ENCODE peak calls at places on chromosomes 2 and 18, in ten cellular contexts. G, V, E, F, W, Q, U, Y, T and N are unnamed samples.

GRCh38 chr2:143261986-143262784 is 133.0 kb downstream of the ARHGAP15 start:
- DNase-seq in G (no peak), V (peak; percentile 4), E (no peak), F (no peak), W (no peak), Q (no peak), U (peak; percentile 48), Y (no peak), T (no peak), N (peak; percentile 8)

GRCh38 chr18:3256693-3257626 is 5.0 kb upstream of the MYL12B start:
- DNase-seq in G (no peak), V (peak; percentile 79), E (no peak), F (peak; percentile 56), W (peak; percentile 53), Q (no peak), U (peak; percentile 35), Y (no peak), T (no peak), N (peak; percentile 63)

GRCh38 chr2:16271231-16271896 is 331.0 kb downstream of the MYCN start:
- DNase-seq in G (no peak), V (no peak), E (no peak), F (no peak), W (no peak), Q (no peak), U (no peak), Y (no peak), T (no peak), N (no peak)

GRCh38 chr2:46481541-46482193 is 2.3 kb downstream of the TMEM247 start:
- DNase-seq in G (no peak), V (peak; percentile 90), E (no peak), F (peak; percentile 55), W (peak; percentile 59), Q (no peak), U (no peak), Y (peak; percentile 35), T (no peak), N (peak; percentile 85)

GRCh38 chr2:158969717-158970521 is 1.5 kb downstream of the TANC1 start:
- DNase-seq in G (no peak), V (peak; percentile 45), E (no peak), F (peak; percentile 65), W (no peak), Q (no peak), U (no peak), Y (no peak), T (peak; percentile 79), N (no peak)

GRCh38 chr2:241201445-241202267 is 13.2 kb downstream of the ANO7 start:
- DNase-seq in G (no peak), V (no peak), E (no peak), F (no peak), W (no peak), Q (no peak), U (no peak), Y (no peak), T (no peak), N (no peak)

GRCh38 chr2:28633739-28634138 is 117.9 kb upstream of the PPP1CB start:
- DNase-seq in G (no peak), V (peak; percentile 88), E (no peak), F (peak; percentile 64), W (peak; percentile 93), Q (no peak), U (no peak), Y (no peak), T (no peak), N (peak; percentile 87)

GRCh38 chr2:197378494-197378972 is 56.3 kb downstream of the SF3B1 start:
- DNase-seq in G (peak; percentile 18), V (peak; percentile 34), E (no peak), F (peak; percentile 80), W (peak; percentile 24), Q (no peak), U (peak; percentile 69), Y (peak; percentile 44), T (no peak), N (peak; percentile 70)

GRCh38 chr2:74046441-74046840 is 61.7 kb downstream of the TET3 start:
- DNase-seq in G (no peak), V (no peak), E (no peak), F (no peak), W (no peak), Q (no peak), U (no peak), Y (no peak), T (no peak), N (no peak)

GRCh38 chr2:150075831-150076230 is 411.6 kb downstream of the RND3 start:
- DNase-seq in G (peak; percentile 37), V (peak; percentile 91), E (no peak), F (peak; percentile 31), W (peak; percentile 81), Q (no peak), U (no peak), Y (no peak), T (no peak), N (peak; percentile 84)

GRCh38 chr2:164847291-164847690 is 5.7 kb upstream of the COBLL1 start:
- DNase-seq in G (no peak), V (no peak), E (no peak), F (no peak), W (no peak), Q (no peak), U (no peak), Y (no peak), T (no peak), N (no peak)

GRCh38 chr2:143758629-143759330 is 629.6 kb downstream of the ARHGAP15 start:
- DNase-seq in G (no peak), V (peak; percentile 29), E (no peak), F (no peak), W (no peak), Q (no peak), U (no peak), Y (no peak), T (no peak), N (no peak)

GRCh38 chr2:95076705-95077520 is 44.7 kb downstream of the MRPS5 start:
- DNase-seq in G (no peak), V (peak; percentile 36), E (no peak), F (peak; percentile 83), W (peak; percentile 37), Q (peak; percentile 93), U (peak; percentile 81), Y (peak; percentile 79), T (peak; percentile 96), N (peak; percentile 33)

GRCh38 chr2:20637147-20637546 is 13.8 kb downstream of the HS1BP3 start:
- DNase-seq in G (no peak), V (peak; percentile 18), E (no peak), F (no peak), W (no peak), Q (no peak), U (no peak), Y (no peak), T (no peak), N (no peak)

GRCh38 chr2:24228470-24228869 is 53.6 kb downstream of the FAM228A start:
- DNase-seq in G (no peak), V (no peak), E (no peak), F (peak; percentile 52), W (no peak), Q (no peak), U (no peak), Y (peak; percentile 28), T (no peak), N (no peak)

GRCh38 chr18:9575558-9575957 is 38.8 kb downstream of the PPP4R1 start:
- DNase-seq in G (peak; percentile 83), V (peak; percentile 92), E (no peak), F (peak; percentile 98), W (peak; percentile 95), Q (no peak), U (peak; percentile 92), Y (peak; percentile 44), T (peak; percentile 64), N (peak; percentile 92)

DNA sequence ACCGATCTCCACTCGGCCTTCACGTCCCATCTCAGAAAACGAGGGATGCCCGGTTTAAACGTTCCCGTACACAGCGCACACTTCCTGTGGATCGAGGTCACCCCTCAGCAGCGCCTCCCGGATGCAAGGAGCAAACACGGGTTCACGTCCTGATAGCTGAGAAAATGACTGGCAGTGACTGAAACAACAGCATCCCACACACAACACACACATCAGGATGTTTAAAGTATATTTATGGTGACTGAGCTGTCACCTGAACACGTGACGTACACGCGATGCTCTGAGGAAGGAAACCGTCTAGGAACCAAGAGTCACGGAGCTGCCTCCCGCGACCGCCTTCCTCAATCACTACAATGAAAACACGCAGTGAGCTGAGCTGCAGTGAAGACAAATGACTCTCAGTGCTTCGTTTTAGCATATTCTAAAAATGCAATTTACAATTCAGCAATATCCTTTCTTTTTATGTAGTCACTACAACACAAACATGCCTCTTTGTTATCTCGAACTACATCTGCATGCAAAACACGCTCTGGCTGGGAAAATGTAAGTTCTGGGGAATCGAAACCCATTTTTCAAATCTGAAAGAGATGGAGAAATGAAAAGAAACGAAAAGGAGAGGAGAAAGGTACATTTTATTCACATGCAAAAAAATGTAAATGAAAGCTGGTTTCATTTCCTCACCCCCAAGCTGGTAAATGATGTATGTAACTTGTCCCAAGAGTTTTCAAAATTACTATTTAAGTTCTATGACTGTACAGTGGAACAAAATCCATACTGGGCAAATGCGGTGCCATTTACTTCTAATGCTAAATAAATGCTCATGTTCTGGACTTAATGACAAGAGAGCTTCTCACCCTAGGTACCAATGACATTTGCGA is 19.8 kb downstream of the HDAC4 start:
- DNase-seq in G (no peak), V (no peak), E (no peak), F (no peak), W (no peak), Q (peak; percentile 84), U (peak; percentile 51), Y (no peak), T (peak; percentile 66), N (no peak)
- H3K4me3 ChIP-seq in G (no peak overlapping the region), V (no peak overlapping the region), E (no peak overlapping the region), F (no peak overlapping the region), W (peak overlapping the region; percentile 12), Q (no peak overlapping the region), U (peak overlapping the region; percentile 10), Y (no peak overlapping the region), T (no peak overlapping the region), N (no peak overlapping the region)

GRCh38 chr18:23237524-23238151 is 102.4 kb downstream of the CABLES1 start:
- DNase-seq in G (no peak), V (peak; percentile 73), E (no peak), F (peak; percentile 25), W (peak; percentile 54), Q (peak; percentile 90), U (peak; percentile 91), Y (no peak), T (peak; percentile 81), N (no peak)
- H3K4me3 ChIP-seq in G (peak overlapping the region; percentile 17), V (peak overlapping the region; percentile 18), E (peak overlapping the region; percentile 39), F (peak overlapping the region; percentile 51), W (no peak overlapping the region), Q (no peak overlapping the region), U (no peak overlapping the region), Y (no peak overlapping the region), T (peak overlapping the region; percentile 31), N (no peak overlapping the region)

GRCh38 chr18:23438608-23439366 is 14.3 kb upstream of the RIOK3 start:
- DNase-seq in G (no peak), V (no peak), E (no peak), F (no peak), W (no peak), Q (no peak), U (no peak), Y (no peak), T (no peak), N (no peak)
- H3K4me3 ChIP-seq in G (no peak overlapping the region), V (no peak overlapping the region), E (no peak overlapping the region), F (peak overlapping the region; percentile 100), W (no peak overlapping the region), Q (no peak overlapping the region), U (no peak overlapping the region), Y (peak overlapping the region; percentile 72), T (no peak overlapping the region), N (no peak overlapping the region)

DNA sequence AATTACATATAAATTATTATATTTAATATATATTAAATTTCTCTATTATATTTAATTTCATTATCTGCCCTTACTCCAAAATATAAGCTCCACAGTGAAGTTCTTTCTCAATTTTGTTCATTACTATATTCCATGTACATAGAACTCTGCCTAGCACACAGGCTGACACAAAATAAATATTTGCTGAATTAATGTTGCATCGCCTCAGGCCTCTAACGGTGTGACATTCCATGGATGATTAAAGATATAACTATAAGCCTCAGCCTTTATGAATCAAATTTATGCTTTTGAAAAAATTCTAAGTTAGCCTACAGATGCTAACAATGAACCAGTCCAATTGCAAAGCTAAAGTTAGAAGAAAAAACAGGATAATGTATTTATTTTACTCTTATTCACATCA is 1337.2 kb upstream of the NRXN1 start:
- DNase-seq in G (no peak), V (no peak), E (no peak), F (no peak), W (no peak), Q (no peak), U (no peak), Y (no peak), T (no peak), N (no peak)
- H3K4me3 ChIP-seq in G (no peak overlapping the region), V (no peak overlapping the region), E (no peak overlapping the region), F (no peak overlapping the region), W (no peak overlapping the region), Q (no peak overlapping the region), U (no peak overlapping the region), Y (no peak overlapping the region), T (no peak overlapping the region), N (no peak overlapping the region)